ENCODE peak calls at places on chromosome 7, in nine cellular contexts. I is A549, O is heart left ventricle, E is epithelial cell of esophagus, R is fibroblast of mammary gland, M is adrenal gland, G is esophagus muscularis mucosa, P is cardiac fibroblast, C is RWPE1. N is an unnamed sample.

GRCh38 chr7:666454-667292 is 59.8 kb upstream of the DNAAF5 start:
- DNase-seq in I (no peak), M (no peak), P (no peak), C (no peak), R (no peak), O (no peak), E (no peak), G (no peak), N (no peak)

GRCh38 chr7:68063171-68063570 is 1066.5 kb downstream of the TYW1 start:
- DNase-seq in R (no peak), O (peak; percentile 6), P (no peak), I (peak; percentile 16), C (no peak), M (no peak), G (no peak), E (no peak), N (peak; percentile 32)

GRCh38 chr7:105306160-105306784 is 82.4 kb downstream of the SRPK2 start:
- DNase-seq in O (no peak), E (peak; percentile 43), M (no peak), G (no peak), C (no peak), R (peak; percentile 4), P (peak; percentile 29), I (no peak), N (no peak)

GRCh38 chr7:113872981-113873380 is 45.8 kb downstream of the PPP1R3A start:
- DNase-seq in P (no peak), M (no peak), R (no peak), I (no peak), C (no peak), E (no peak), O (no peak), G (no peak), N (no peak)

GRCh38 chr7:27367930-27368549 is 125.4 kb downstream of the EVX1 start:
- DNase-seq in R (no peak), C (no peak), O (no peak), I (no peak), G (no peak), E (no peak), P (no peak), M (no peak), N (no peak)

GRCh38 chr7:34138483-34138882 is 233.1 kb downstream of the BMPER start:
- DNase-seq in M (no peak), E (no peak), O (no peak), I (no peak), C (no peak), P (no peak), R (no peak), G (peak; percentile 53), N (no peak)

GRCh38 chr7:30977896-30978564 is 14.3 kb downstream of the GHRHR start:
- DNase-seq in O (no peak), C (peak; percentile 34), R (peak; percentile 6), M (peak; percentile 40), E (peak; percentile 62), P (peak; percentile 26), G (no peak), I (peak; percentile 49), N (peak; percentile 66)

GRCh38 chr7:45237788-45238461 is 80.3 kb downstream of the RAMP3 start:
- DNase-seq in E (no peak), O (no peak), M (no peak), R (peak; percentile 11), G (peak; percentile 62), C (no peak), P (no peak), I (no peak), N (no peak)

GRCh38 chr7:163971-164881 is 28.1 kb upstream of the FAM20C start:
- DNase-seq in P (no peak), O (no peak), M (no peak), R (no peak), I (no peak), G (no peak), C (no peak), E (no peak), N (no peak)

GRCh38 chr7:136884492-136884891 is 16.0 kb downstream of the CHRM2 start:
- DNase-seq in R (no peak), P (no peak), G (no peak), I (no peak), C (no peak), M (no peak), O (no peak), E (no peak), N (no peak)

GRCh38 chr7:106367018-106367420 is 82.2 kb upstream of the NAMPT start:
- DNase-seq in R (peak; percentile 52), I (no peak), O (no peak), P (peak; percentile 63), C (no peak), E (peak; percentile 48), G (no peak), M (no peak), N (no peak)
- TF ChIP-seq CTCF in R (peak; percentile 50), I (no peak), O (no peak), P (peak; percentile 44), C (no peak), E (peak; percentile 27), G (no peak), M (no peak), N (no peak)

GRCh38 chr7:53209129-53209528 is 173.7 kb downstream of the POM121L12 start:
- DNase-seq in E (no peak), G (no peak), R (no peak), O (no peak), P (no peak), M (no peak), C (no peak), I (no peak), N (no peak)
- TF ChIP-seq CTCF in E (no peak), G (no peak), R (no peak), O (no peak), P (no peak), M (no peak), C (no peak), I (no peak), N (no peak)

GRCh38 chr7:37826825-37827224 is 21.6 kb upstream of the NME8 start:
- DNase-seq in C (no peak), P (no peak), M (no peak), E (no peak), G (no peak), O (no peak), I (no peak), R (no peak), N (no peak)

GRCh38 chr7:37833107-37833817 is 15.1 kb upstream of the NME8 start:
- DNase-seq in M (peak; percentile 34), I (peak; percentile 73), E (peak; percentile 63), C (peak; percentile 54), O (peak; percentile 20), G (no peak), R (peak; percentile 67), P (peak; percentile 65), N (peak; percentile 53)

GRCh38 chr7:37833818-37834146 is 14.6 kb upstream of the NME8 start:
- DNase-seq in C (no peak), M (no peak), G (no peak), R (no peak), E (no peak), P (no peak), I (no peak), O (no peak), N (no peak)

GRCh38 chr7:37831214-37831613 is 17.2 kb upstream of the NME8 start:
- DNase-seq in M (no peak), P (no peak), C (no peak), G (no peak), I (no peak), O (no peak), R (no peak), E (no peak), N (no peak)

GRCh38 chr7:37832194-37832593 is 16.2 kb upstream of the NME8 start:
- DNase-seq in I (peak; percentile 72), O (peak; percentile 68), P (peak; percentile 41), E (peak; percentile 40), C (peak; percentile 16), G (no peak), R (peak; percentile 6), M (peak; percentile 75), N (no peak)
- TF ChIP-seq CTCF in I (peak; percentile 41), O (peak; percentile 51), P (no peak), E (peak; percentile 56), C (no peak), G (peak; percentile 33), R (no peak), M (no peak), N (no peak)

DNA sequence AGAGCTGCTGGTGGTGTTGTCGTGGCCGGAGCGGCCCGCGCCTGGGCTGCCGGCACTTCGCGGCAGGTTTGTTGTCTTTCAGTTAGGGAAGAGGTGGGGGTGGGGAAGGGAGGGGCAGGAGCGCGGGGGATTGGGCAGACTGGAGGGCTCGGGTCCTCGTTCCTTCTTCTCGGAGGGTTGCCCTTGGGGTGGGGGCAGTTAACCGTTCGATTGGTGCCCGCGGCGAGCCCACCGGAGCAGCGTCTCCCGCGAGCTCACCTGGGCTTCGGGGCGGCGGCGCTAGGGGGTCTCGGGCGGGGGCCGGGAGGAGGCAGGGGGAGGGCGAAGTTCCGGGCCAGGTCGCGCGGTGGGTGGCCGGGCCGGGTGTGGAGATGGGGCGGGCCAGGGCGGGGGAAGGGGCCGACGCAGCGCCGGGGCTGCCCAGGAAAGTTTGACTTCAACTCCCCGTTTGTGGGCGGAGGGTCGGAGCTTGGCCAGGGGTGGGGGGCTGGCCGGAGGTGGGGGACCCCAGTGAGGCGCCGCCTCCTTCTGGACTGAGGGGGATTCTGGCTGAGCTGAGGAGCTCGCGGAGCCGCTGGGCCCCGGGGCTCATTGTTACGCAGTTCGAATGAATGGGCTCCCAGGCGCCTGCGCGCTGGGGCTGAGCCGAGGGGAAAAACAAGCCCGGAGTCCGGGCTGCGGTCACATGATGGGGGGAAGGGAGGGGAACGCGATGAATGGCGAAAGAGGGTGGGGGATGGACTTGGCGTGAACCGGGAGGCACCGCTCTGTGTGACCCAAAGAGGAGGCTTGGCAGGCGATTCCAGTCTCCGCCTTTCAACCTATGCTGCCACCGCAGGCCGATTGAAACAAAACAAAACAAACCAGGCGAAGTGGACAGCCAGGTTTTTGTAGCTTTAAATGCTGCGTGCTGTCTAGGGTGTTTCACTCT is 582 bp downstream of the HBP1 start:
- DNase-seq in C (peak; percentile 94), I (peak; percentile 96), G (peak; percentile 99), E (peak; percentile 96), O (peak; percentile 97), R (peak; percentile 97), P (peak; percentile 98), M (peak; percentile 99), N (peak; percentile 93)
- TF ChIP-seq CTCF in C (no peak), I (no peak), G (no peak), E (peak; percentile 9), O (no peak), R (no peak), P (no peak), M (no peak), N (no peak)

GRCh38 chr7:146115665-146116451 is 743 bp upstream of the CNTNAP2 start:
- DNase-seq in M (peak; percentile 51), I (no peak), O (peak; percentile 34), P (peak; percentile 41), C (peak; percentile 4), E (peak; percentile 53), G (no peak), R (peak; percentile 23), N (peak; percentile 87)
- TF ChIP-seq CTCF in M (no peak), I (no peak), O (no peak), P (no peak), C (no peak), E (no peak), G (no peak), R (no peak), N (no peak)

GRCh38 chr7:151631149-151631967 is 111.7 kb upstream of the RHEB start:
- DNase-seq in E (peak; percentile 54), M (no peak), O (no peak), R (no peak), G (no peak), I (peak; percentile 38), C (peak; percentile 23), P (peak; percentile 35), N (no peak)
- TF ChIP-seq CTCF in E (peak; percentile 2), M (no peak), O (no peak), R (peak; percentile 15), G (no peak), I (no peak), C (no peak), P (peak; percentile 6), N (peak; percentile 19)